ENCODE peak calls at places on chromosomes 11 and 22, in four cellular contexts. H is HFF-Myc, U is psoas muscle, C is GM13977. J is an unnamed sample.

GRCh38 chr11:62669420-62670161 is 1.9 kb upstream of the UQCC3 start:
- DNase-seq in H (no peak), U (no peak), C (no peak), J (no peak)

GRCh38 chr11:47572715-47573255 is 6.0 kb downstream of the KBTBD4 start:
- DNase-seq in H (no peak), U (no peak), C (no peak), J (peak)

GRCh38 chr11:134288486-134288885 is 12.3 kb downstream of the GLB1L3 start:
- DNase-seq in H (no peak), U (no peak), C (no peak), J (no peak)

GRCh38 chr11:115406404-115406803 is 97.8 kb downstream of the CADM1 start:
- DNase-seq in H (no peak), U (no peak), C (no peak), J (no peak)

GRCh38 chr22:35805466-35805865 is 87.8 kb downstream of the APOL5 start:
- DNase-seq in H (no peak), U (no peak), C (no peak), J (no peak)

GRCh38 chr11:62687508-62688396 is 1.6 kb downstream of the LRRN4CL start:
- DNase-seq in H (no peak), U (peak), C (no peak), J (no peak)

GRCh38 chr11:70825893-70826540 is 426.4 kb downstream of the SHANK2 start:
- DNase-seq in H (no peak), U (no peak), C (no peak), J (no peak)

GRCh38 chr11:69301491-69302401 is 7.8 kb downstream of the MYEOV start:
- DNase-seq in H (peak), U (peak), C (no peak), J (peak)

GRCh38 chr11:74311352-74311926 is at the start of gene P4HA3:
- DNase-seq in H (no peak), U (peak), C (peak), J (peak)

GRCh38 chr11:9516113-9516512 is 55.3 kb downstream of the ZNF143 start:
- DNase-seq in H (no peak), U (no peak), C (no peak), J (no peak)

GRCh38 chr11:132941024-132941646 is 591.2 kb downstream of the OPCML start:
- DNase-seq in H (peak), U (no peak), C (peak), J (no peak)
- TF ChIP-seq CTCF in H (peak), U (peak), C (peak), J (peak)

GRCh38 chr11:122775675-122776271 is 62.5 kb upstream of the CRTAM start:
- DNase-seq in H (no peak), U (no peak), C (no peak), J (no peak)

GRCh38 chr11:122776546-122776945 is 61.8 kb upstream of the CRTAM start:
- DNase-seq in H (no peak), U (no peak), C (no peak), J (no peak)

GRCh38 chr11:122773781-122774266 is 64.5 kb upstream of the CRTAM start:
- DNase-seq in H (no peak), U (no peak), C (no peak), J (no peak)

GRCh38 chr11:122769126-122769780 is 69.0 kb upstream of the CRTAM start:
- DNase-seq in H (no peak), U (no peak), C (no peak), J (no peak)

GRCh38 chr11:122772945-122773344 is 65.4 kb upstream of the CRTAM start:
- DNase-seq in H (no peak), U (no peak), C (no peak), J (no peak)
- TF ChIP-seq CTCF in H (no peak), U (no peak), C (no peak), J (no peak)

DNA sequence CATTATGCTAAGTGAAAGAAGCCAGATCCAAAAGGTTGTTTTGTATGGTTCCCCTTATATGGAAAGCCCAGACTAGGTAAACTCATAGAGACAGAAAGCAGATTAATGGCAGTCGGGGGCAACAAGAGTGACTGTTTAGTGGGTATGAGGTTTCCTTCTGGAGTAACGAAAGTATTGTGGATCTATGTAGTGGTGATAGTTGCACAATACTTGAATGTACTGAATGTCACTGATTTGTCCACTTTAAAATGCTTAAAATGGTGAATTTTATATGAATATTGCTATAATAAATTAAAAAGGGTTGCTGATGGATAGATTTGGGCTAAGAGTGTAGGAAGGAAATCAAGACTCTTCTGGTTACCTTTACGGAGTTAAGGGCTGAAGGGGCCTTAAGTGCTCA is 10.0 kb upstream of the SGSM1 start:
- DNase-seq in H (no peak), U (no peak), C (no peak), J (no peak)
- TF ChIP-seq CTCF in H (no peak), U (no peak), C (no peak), J (no peak)

GRCh38 chr11:2526808-2527381 is 82.1 kb downstream of the KCNQ1 start:
- DNase-seq in H (no peak), U (peak), C (peak), J (peak)
- TF ChIP-seq CTCF in H (no peak), U (no peak), C (peak), J (peak)

GRCh38 chr11:108121274-108122155 is at the start of gene ACAT1:
- DNase-seq in H (peak), U (peak), C (peak), J (peak)
- TF ChIP-seq CTCF in H (peak), U (peak), C (no peak), J (peak)

DNA sequence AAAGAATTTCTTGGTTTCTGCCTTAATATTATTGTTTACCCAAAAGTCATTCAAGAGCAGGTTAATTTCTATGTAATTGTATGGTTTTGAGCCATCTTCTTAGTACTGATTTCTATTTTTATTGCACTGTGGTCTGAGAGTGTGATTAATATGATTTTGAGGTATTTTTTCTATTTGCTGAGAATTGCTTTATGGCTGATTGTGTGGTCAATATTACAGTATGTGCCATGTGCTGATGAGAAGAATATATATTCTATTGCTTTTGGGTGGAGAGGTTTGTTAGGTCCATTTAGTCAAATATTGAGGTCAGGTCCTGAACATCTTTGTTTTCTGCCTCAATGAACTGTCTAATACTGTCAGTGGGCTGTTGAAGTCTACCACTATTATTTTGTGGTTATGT is 20.7 kb upstream of the RAB38 start:
- DNase-seq in H (no peak), U (no peak), C (no peak), J (no peak)
- TF ChIP-seq CTCF in H (no peak), U (no peak), C (no peak), J (no peak)

GRCh38 chr22:23154461-23154860 is 9.2 kb downstream of the RAB36 start:
- DNase-seq in H (no peak), U (no peak), C (no peak), J (no peak)

GRCh38 chr22:23156286-23156685 is 11.0 kb downstream of the RAB36 start:
- DNase-seq in H (no peak), U (no peak), C (no peak), J (no peak)

GRCh38 chr22:23155143-23155542 is 9.9 kb downstream of the RAB36 start:
- DNase-seq in H (no peak), U (no peak), C (no peak), J (no peak)

GRCh38 chr22:23153994-23154393 is 8.7 kb downstream of the RAB36 start:
- DNase-seq in H (no peak), U (no peak), C (no peak), J (no peak)

DNA sequence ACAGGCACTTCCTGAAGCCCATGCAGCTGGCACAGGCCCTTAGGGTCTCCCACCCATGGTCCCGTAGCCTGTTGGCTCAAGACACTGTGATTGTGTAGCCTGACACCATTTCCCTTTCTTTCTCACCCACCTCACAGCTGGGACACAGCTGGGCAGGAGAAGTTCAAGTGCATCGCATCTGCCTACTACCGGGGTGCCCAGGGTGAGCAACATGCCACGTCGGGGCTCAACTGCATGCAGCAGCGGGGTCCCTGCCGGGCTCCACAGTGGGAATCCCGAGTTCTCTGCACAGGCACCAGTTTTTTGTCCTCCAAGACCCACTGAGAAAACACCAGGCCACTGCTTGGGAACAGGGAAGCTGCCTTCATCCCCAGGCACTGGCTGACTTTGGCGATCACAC is 10.6 kb downstream of the RAB36 start:
- DNase-seq in H (no peak), U (no peak), C (no peak), J (no peak)
- TF ChIP-seq CTCF in H (no peak), U (no peak), C (no peak), J (no peak)